ENCODE peak calls at places on chromosomes 6 and 20, in nine cellular contexts. M is dermis blood vessel endothelial cell; H is activated CD4-positive, alpha-beta T cell treated with anti-CD3 and anti-CD28 coated beads, Interleukin-2, amount 50 U/mL, for 48 hours; F is smooth muscle cell of the brain vasculature; I is HEK293T; Y is Calu3; J is GM13977; B is mesothelial cell of epicardium; W is neuronal stem cell. G is an unnamed sample.

GRCh38 chr6:47147836-47148344 is 105.8 kb upstream of the ADGRF1 start:
- DNase-seq in M (no peak), Y (no peak), F (no peak), H (no peak), J (no peak), I (no peak), B (no peak), W (no peak), G (no peak)

GRCh38 chr6:78598966-78599365 is 268.4 kb upstream of the IRAK1BP1 start:
- DNase-seq in W (no peak), Y (peak; percentile 86), B (no peak), J (no peak), F (no peak), H (no peak), M (peak; percentile 100), I (no peak), G (no peak)

GRCh38 chr20:35093245-35093884 is 758 bp upstream of the TRPC4AP start:
- DNase-seq in J (no peak), H (peak; percentile 30), F (no peak), M (peak; percentile 42), I (no peak), B (no peak), Y (peak; percentile 15), W (no peak), G (no peak)

GRCh38 chr6:12009904-12010634 is 2.0 kb upstream of the HIVEP1 start:
- DNase-seq in J (peak; percentile 23), B (no peak), W (no peak), F (no peak), Y (no peak), H (no peak), I (no peak), M (peak; percentile 86), G (no peak)

GRCh38 chr6:129251669-129252376 is 368.9 kb downstream of the LAMA2 start:
- DNase-seq in B (no peak), M (peak; percentile 85), Y (peak; percentile 60), J (peak; percentile 36), H (peak; percentile 38), I (peak; percentile 71), F (peak; percentile 55), W (peak; percentile 61), G (peak; percentile 21)

GRCh38 chr20:21981179-21981578 is 275.7 kb downstream of the PAX1 start:
- DNase-seq in I (no peak), J (no peak), Y (no peak), W (no peak), B (no peak), H (no peak), M (no peak), F (no peak), G (no peak)

GRCh38 chr6:95094751-95095150 is 482.6 kb upstream of the MANEA start:
- DNase-seq in Y (no peak), H (no peak), W (no peak), B (no peak), F (no peak), I (no peak), M (peak; percentile 12), J (no peak), G (no peak)

GRCh38 chr20:24646331-24646730 is 176.9 kb downstream of the SYNDIG1 start:
- DNase-seq in J (no peak), M (no peak), F (no peak), I (no peak), Y (no peak), W (no peak), H (no peak), B (no peak), G (no peak)

GRCh38 chr20:56765172-56766073 is 136.3 kb downstream of the TFAP2C start:
- DNase-seq in J (no peak), F (no peak), I (no peak), Y (no peak), W (no peak), B (no peak), M (peak; percentile 39), H (no peak), G (no peak)

GRCh38 chr20:45971675-45972499 is at the start of gene ZNF335:
- DNase-seq in Y (peak; percentile 99), W (peak; percentile 98), B (peak; percentile 87), M (peak; percentile 98), F (peak; percentile 94), I (peak; percentile 95), H (peak; percentile 93), J (peak; percentile 99), G (peak; percentile 92)

GRCh38 chr20:23317081-23317480 is 33.5 kb upstream of the NXT1 start:
- DNase-seq in J (no peak), F (no peak), B (no peak), M (peak; percentile 29), I (no peak), Y (no peak), H (no peak), W (no peak), G (no peak)

GRCh38 chr20:39468703-39469102 is 506.6 kb downstream of the DHX35 start:
- DNase-seq in H (no peak), W (no peak), J (no peak), F (no peak), Y (no peak), M (no peak), B (no peak), I (no peak), G (no peak)

GRCh38 chr6:88059221-88059620 is 11.6 kb downstream of the SPACA1 start:
- DNase-seq in B (no peak), I (no peak), F (no peak), H (no peak), Y (no peak), M (no peak), W (no peak), J (no peak), G (no peak)

GRCh38 chr20:37567331-37567665 is 39.6 kb upstream of the BLCAP start:
- DNase-seq in B (no peak), M (no peak), W (no peak), F (no peak), Y (no peak), H (no peak), J (no peak), I (no peak), G (no peak)

GRCh38 chr6:38043259-38043753 is 223.8 kb downstream of the ZFAND3 start:
- DNase-seq in I (no peak), Y (no peak), F (no peak), J (no peak), M (no peak), B (no peak), H (no peak), W (no peak), G (no peak)

GRCh38 chr6:136236491-136237293 is 13.4 kb downstream of the MTFR2 start:
- DNase-seq in J (no peak), Y (no peak), H (no peak), B (no peak), M (no peak), W (no peak), F (no peak), I (no peak), G (no peak)

GRCh38 chr20:49590163-49591017 is 22.5 kb upstream of the PTGIS start:
- DNase-seq in Y (no peak), W (no peak), B (no peak), F (no peak), I (no peak), J (no peak), M (no peak), H (no peak), G (no peak)

GRCh38 chr6:134368670-134369069 is 50.8 kb upstream of the SGK1 start:
- DNase-seq in F (no peak), B (no peak), I (no peak), Y (no peak), H (no peak), W (no peak), M (no peak), J (no peak), G (no peak)

GRCh38 chr20:61950631-61951010 is 115.1 kb downstream of the TAF4 start:
- DNase-seq in F (no peak), I (no peak), H (no peak), W (no peak), B (no peak), Y (no peak), J (no peak), M (no peak), G (no peak)

GRCh38 chr6:117548797-117549301 is 53.5 kb downstream of the GOPC start:
- DNase-seq in F (no peak), Y (no peak), H (no peak), W (no peak), B (no peak), I (no peak), M (peak; percentile 73), J (no peak), G (no peak)

GRCh38 chr20:25139061-25139705 is 56.3 kb upstream of the ENTPD6 start:
- DNase-seq in M (peak; percentile 10), H (no peak), J (no peak), I (no peak), W (no peak), B (no peak), F (no peak), Y (peak; percentile 6), G (no peak)

GRCh38 chr6:13769655-13770053 is 44.7 kb downstream of the MCUR1 start:
- DNase-seq in J (no peak), B (no peak), M (no peak), H (no peak), Y (no peak), I (no peak), F (no peak), W (no peak), G (peak; percentile 8)

GRCh38 chr20:50333856-50334255 is 143.2 kb downstream of the CEBPB start:
- DNase-seq in B (no peak), J (no peak), Y (no peak), I (no peak), W (no peak), H (no peak), M (no peak), F (no peak), G (no peak)

GRCh38 chr6:12586696-12587095 is 129.9 kb upstream of the PHACTR1 start:
- DNase-seq in W (no peak), B (no peak), F (no peak), H (no peak), I (no peak), M (no peak), Y (no peak), J (no peak), G (no peak)

GRCh38 chr20:57188576-57189079 is 77.8 kb downstream of the BMP7 start:
- DNase-seq in W (no peak), Y (no peak), H (no peak), I (no peak), F (no peak), B (no peak), J (no peak), M (no peak), G (no peak)

GRCh38 chr6:110530671-110531070 is 54.3 kb upstream of the SLC22A16 start:
- DNase-seq in F (no peak), Y (no peak), I (no peak), H (no peak), M (peak; percentile 41), J (no peak), W (no peak), B (no peak), G (no peak)

GRCh38 chr20:44601801-44602204 is 19.4 kb downstream of the PKIG start:
- DNase-seq in H (no peak), B (no peak), W (no peak), M (peak; percentile 83), J (no peak), Y (no peak), F (peak; percentile 93), I (no peak), G (no peak)

GRCh38 chr20:40009542-40009941 is 679.5 kb downstream of the MAFB start:
- DNase-seq in I (no peak), M (no peak), W (no peak), B (no peak), Y (no peak), F (no peak), J (no peak), H (no peak), G (no peak)

GRCh38 chr20:20241966-20242365 is 125.9 kb upstream of the INSM1 start:
- DNase-seq in Y (no peak), F (no peak), M (no peak), H (no peak), I (no peak), J (no peak), W (no peak), B (no peak), G (no peak)

GRCh38 chr6:7541175-7542064 is at the start of gene DSP:
- DNase-seq in B (peak; percentile 47), M (peak; percentile 28), J (peak; percentile 62), F (no peak), Y (peak; percentile 83), I (peak; percentile 65), H (peak; percentile 24), W (peak; percentile 61), G (no peak)

GRCh38 chr6:104623052-104623690 is 236.5 kb downstream of the HACE1 start:
- DNase-seq in W (peak; percentile 6), B (no peak), F (no peak), I (peak; percentile 39), H (no peak), M (no peak), J (no peak), Y (peak; percentile 16), G (no peak)